ENCODE peak calls at places on chromosomes 13 and 19, in five cellular contexts. One of them, this sample, is unnamed.

GRCh38 chr19:12749938-12750521 is 1.6 kb upstream of the BEST2 start:
- DNase-seq in WERI-Rb-1: no peak
- DNase-seq in fibroblast of lung: peak; percentile 44
- DNase-seq in IMR-90: peak; percentile 56
- DNase-seq in body of pancreas: no peak
- DNase-seq in this sample: peak; percentile 24

GRCh38 chr19:55117063-55117635 is 288 bp downstream of the PPP1R12C start:
- DNase-seq in WERI-Rb-1: no peak
- DNase-seq in fibroblast of lung: no peak
- DNase-seq in IMR-90: no peak
- DNase-seq in body of pancreas: peak; percentile 20
- DNase-seq in this sample: peak; percentile 33

GRCh38 chr19:54928299-54928698 is 19.0 kb downstream of the NLRP7 start:
- DNase-seq in WERI-Rb-1: no peak
- DNase-seq in fibroblast of lung: no peak
- DNase-seq in IMR-90: no peak
- DNase-seq in body of pancreas: no peak
- DNase-seq in this sample: no peak

GRCh38 chr19:18648971-18649310 is 12.1 kb downstream of the KLHL26 start:
- DNase-seq in WERI-Rb-1: no peak
- DNase-seq in fibroblast of lung: peak; percentile 37
- DNase-seq in IMR-90: no peak
- DNase-seq in body of pancreas: no peak
- DNase-seq in this sample: no peak

GRCh38 chr19:35349614-35350521 is 2.2 kb downstream of the FFAR1 start:
- DNase-seq in WERI-Rb-1: no peak
- DNase-seq in fibroblast of lung: no peak
- DNase-seq in IMR-90: no peak
- DNase-seq in body of pancreas: no peak
- DNase-seq in this sample: no peak

GRCh38 chr13:110073982-110074381 is 233.0 kb downstream of the COL4A1 start:
- DNase-seq in WERI-Rb-1: peak; percentile 39
- DNase-seq in fibroblast of lung: no peak
- DNase-seq in IMR-90: no peak
- DNase-seq in body of pancreas: no peak
- DNase-seq in this sample: no peak

GRCh38 chr13:83895994-83896580 is 13.8 kb upstream of the SLITRK1 start:
- DNase-seq in WERI-Rb-1: no peak
- DNase-seq in fibroblast of lung: peak; percentile 74
- DNase-seq in IMR-90: peak; percentile 6
- DNase-seq in body of pancreas: no peak
- DNase-seq in this sample: no peak

GRCh38 chr13:99600318-99600717 is 99.0 kb downstream of the TM9SF2 start:
- DNase-seq in WERI-Rb-1: peak; percentile 64
- DNase-seq in fibroblast of lung: no peak
- DNase-seq in IMR-90: no peak
- DNase-seq in body of pancreas: no peak
- DNase-seq in this sample: no peak

GRCh38 chr13:26050568-26051230 is 1.1 kb downstream of the SHISA2 start:
- DNase-seq in WERI-Rb-1: peak; percentile 91
- DNase-seq in fibroblast of lung: peak; percentile 48
- DNase-seq in IMR-90: no peak
- DNase-seq in body of pancreas: peak; percentile 21
- DNase-seq in this sample: peak; percentile 23

DNA sequence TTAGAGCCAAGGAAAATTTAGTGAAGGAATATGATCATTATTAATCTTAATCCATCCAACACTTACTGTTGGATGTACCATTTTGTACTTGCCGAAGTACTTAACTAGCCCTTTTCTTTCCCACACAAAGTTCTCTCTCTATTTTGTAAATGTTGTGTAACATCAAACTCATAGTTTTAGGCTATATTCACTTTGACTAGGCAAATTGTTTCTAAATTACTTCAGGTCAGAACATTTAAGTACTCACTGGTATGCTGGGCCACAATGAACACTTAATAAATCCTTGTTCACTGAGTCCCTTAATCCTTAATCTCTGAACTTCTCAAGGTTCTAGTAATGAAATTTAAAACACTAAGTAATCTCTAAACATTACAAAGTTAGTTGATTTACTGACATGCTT is 49.3 kb upstream of the EEF1AKMT1 start:
- DNase-seq in WERI-Rb-1: no peak
- DNase-seq in fibroblast of lung: no peak
- DNase-seq in IMR-90: peak; percentile 22
- DNase-seq in body of pancreas: no peak
- DNase-seq in this sample: no peak
- TF ChIP-seq CTCF in WERI-Rb-1: no peak
- TF ChIP-seq CTCF in fibroblast of lung: no peak
- TF ChIP-seq CTCF in IMR-90: no peak
- TF ChIP-seq CTCF in body of pancreas: no peak
- TF ChIP-seq CTCF in this sample: no peak

GRCh38 chr13:98280176-98280510 is 103.1 kb upstream of the RNF113B start:
- DNase-seq in WERI-Rb-1: no peak
- DNase-seq in fibroblast of lung: no peak
- DNase-seq in IMR-90: no peak
- DNase-seq in body of pancreas: no peak
- DNase-seq in this sample: no peak
- H3K4me3 ChIP-seq in WERI-Rb-1: no peak overlapping the region
- H3K4me3 ChIP-seq in fibroblast of lung: no peak overlapping the region
- H3K4me3 ChIP-seq in IMR-90: no peak overlapping the region
- H3K4me3 ChIP-seq in body of pancreas: no peak overlapping the region
- H3K4me3 ChIP-seq in this sample: no peak overlapping the region

GRCh38 chr13:97512732-97513131 is 78.8 kb downstream of the RAP2A start:
- DNase-seq in WERI-Rb-1: peak; percentile 32
- DNase-seq in fibroblast of lung: no peak
- DNase-seq in IMR-90: no peak
- DNase-seq in body of pancreas: no peak
- DNase-seq in this sample: no peak

GRCh38 chr13:97515643-97516042 is 81.7 kb downstream of the RAP2A start:
- DNase-seq in WERI-Rb-1: no peak
- DNase-seq in fibroblast of lung: no peak
- DNase-seq in IMR-90: no peak
- DNase-seq in body of pancreas: no peak
- DNase-seq in this sample: no peak
- TF ChIP-seq CTCF in WERI-Rb-1: no peak
- TF ChIP-seq CTCF in fibroblast of lung: no peak
- TF ChIP-seq CTCF in IMR-90: no peak
- TF ChIP-seq CTCF in body of pancreas: no peak
- TF ChIP-seq CTCF in this sample: no peak

GRCh38 chr13:40980466-40980865 is 38.6 kb downstream of the ELF1 start:
- DNase-seq in WERI-Rb-1: no peak
- DNase-seq in fibroblast of lung: no peak
- DNase-seq in IMR-90: no peak
- DNase-seq in body of pancreas: no peak
- DNase-seq in this sample: no peak

GRCh38 chr13:40982772-40983171 is 36.3 kb downstream of the ELF1 start:
- DNase-seq in WERI-Rb-1: no peak
- DNase-seq in fibroblast of lung: peak; percentile 67
- DNase-seq in IMR-90: peak; percentile 52
- DNase-seq in body of pancreas: no peak
- DNase-seq in this sample: peak; percentile 9

GRCh38 chr13:40981949-40982348 is 37.2 kb downstream of the ELF1 start:
- DNase-seq in WERI-Rb-1: no peak
- DNase-seq in fibroblast of lung: no peak
- DNase-seq in IMR-90: no peak
- DNase-seq in body of pancreas: no peak
- DNase-seq in this sample: no peak

GRCh38 chr13:40983269-40983668 is 35.8 kb downstream of the ELF1 start:
- DNase-seq in WERI-Rb-1: no peak
- DNase-seq in fibroblast of lung: peak; percentile 34
- DNase-seq in IMR-90: no peak
- DNase-seq in body of pancreas: no peak
- DNase-seq in this sample: no peak

DNA sequence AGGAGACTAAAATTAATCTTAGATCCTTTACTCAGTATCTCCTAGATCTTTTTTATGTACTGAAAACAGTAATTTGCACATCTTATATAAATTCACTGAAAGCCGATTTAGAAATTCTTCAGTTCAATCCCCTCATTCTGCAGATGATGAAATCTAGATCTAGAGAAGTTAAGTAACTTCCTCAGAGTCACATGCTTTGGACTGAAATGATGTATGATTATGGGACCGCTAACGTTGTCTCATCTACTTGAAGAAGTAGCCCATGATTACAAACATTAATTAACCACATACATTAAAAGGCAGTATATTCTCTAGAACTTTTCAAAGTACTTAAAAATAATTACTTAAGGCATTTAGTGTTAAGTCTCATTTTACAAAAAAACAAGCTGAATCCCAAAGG is 37.8 kb downstream of the ELF1 start:
- DNase-seq in WERI-Rb-1: no peak
- DNase-seq in fibroblast of lung: no peak
- DNase-seq in IMR-90: no peak
- DNase-seq in body of pancreas: no peak
- DNase-seq in this sample: no peak
- H3K4me3 ChIP-seq in WERI-Rb-1: no peak overlapping the region
- H3K4me3 ChIP-seq in fibroblast of lung: peak overlapping the region; percentile 11
- H3K4me3 ChIP-seq in IMR-90: no peak overlapping the region
- H3K4me3 ChIP-seq in body of pancreas: no peak overlapping the region
- H3K4me3 ChIP-seq in this sample: no peak overlapping the region

DNA sequence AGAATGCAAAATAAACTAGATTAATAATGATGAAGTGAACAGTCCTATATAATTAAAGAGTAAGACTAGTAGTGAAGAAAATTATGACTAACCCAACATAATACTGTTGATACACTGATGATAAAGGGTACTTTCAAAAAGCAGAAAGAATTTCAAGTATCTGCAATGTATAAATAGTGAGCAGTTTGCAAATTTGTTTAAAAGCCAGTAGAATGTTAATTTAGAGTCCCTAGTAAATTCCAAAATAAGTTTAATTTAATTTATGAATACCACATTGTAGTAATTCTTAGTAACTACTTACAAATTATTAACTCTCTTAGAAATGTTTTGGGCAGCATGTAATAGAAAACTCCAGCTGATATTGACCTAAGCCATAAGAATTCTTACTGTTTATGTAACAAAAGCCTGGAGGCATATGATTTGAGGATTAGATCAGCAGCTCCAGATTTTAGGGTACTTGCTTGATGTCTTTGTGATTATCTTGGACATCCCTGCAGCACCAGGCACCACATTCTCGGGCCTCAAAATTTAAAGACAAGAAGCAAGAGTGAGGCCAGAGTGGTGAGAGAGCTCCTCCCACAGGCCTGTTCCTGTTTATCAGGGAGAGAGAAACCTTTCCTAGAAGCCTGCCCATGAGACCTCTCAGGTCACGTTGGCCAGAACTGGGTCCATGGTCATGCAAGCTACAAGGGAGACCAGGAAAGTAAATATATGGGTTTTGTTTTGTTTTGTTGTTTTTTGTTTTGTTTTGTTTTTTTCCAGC is 67.6 kb upstream of the TDRD3 start:
- DNase-seq in WERI-Rb-1: peak; percentile 26
- DNase-seq in fibroblast of lung: peak; percentile 29
- DNase-seq in IMR-90: peak; percentile 16
- DNase-seq in body of pancreas: peak; percentile 60
- DNase-seq in this sample: peak; percentile 15
- TF ChIP-seq CTCF in WERI-Rb-1: peak; percentile 58
- TF ChIP-seq CTCF in fibroblast of lung: peak; percentile 32
- TF ChIP-seq CTCF in IMR-90: peak; percentile 50
- TF ChIP-seq CTCF in body of pancreas: peak; percentile 21
- TF ChIP-seq CTCF in this sample: peak; percentile 27

GRCh38 chr19:51724543-51724942 is 752 bp upstream of the HAS1 start:
- DNase-seq in WERI-Rb-1: no peak
- DNase-seq in fibroblast of lung: no peak
- DNase-seq in IMR-90: no peak
- DNase-seq in body of pancreas: no peak
- DNase-seq in this sample: no peak

GRCh38 chr19:51722492-51722891 is 1.3 kb downstream of the HAS1 start:
- DNase-seq in WERI-Rb-1: no peak
- DNase-seq in fibroblast of lung: no peak
- DNase-seq in IMR-90: no peak
- DNase-seq in body of pancreas: no peak
- DNase-seq in this sample: no peak

GRCh38 chr19:51726049-51726448 is 2.3 kb upstream of the HAS1 start:
- DNase-seq in WERI-Rb-1: peak; percentile 39
- DNase-seq in fibroblast of lung: peak; percentile 77
- DNase-seq in IMR-90: peak; percentile 41
- DNase-seq in body of pancreas: no peak
- DNase-seq in this sample: peak; percentile 53

GRCh38 chr19:51719251-51719901 is 4.4 kb downstream of the HAS1 start:
- DNase-seq in WERI-Rb-1: no peak
- DNase-seq in fibroblast of lung: no peak
- DNase-seq in IMR-90: no peak
- DNase-seq in body of pancreas: no peak
- DNase-seq in this sample: no peak

GRCh38 chr19:51721905-51722304 is 1.9 kb downstream of the HAS1 start:
- DNase-seq in WERI-Rb-1: no peak
- DNase-seq in fibroblast of lung: no peak
- DNase-seq in IMR-90: no peak
- DNase-seq in body of pancreas: no peak
- DNase-seq in this sample: no peak
- H3K4me3 ChIP-seq in WERI-Rb-1: no peak overlapping the region
- H3K4me3 ChIP-seq in fibroblast of lung: no peak overlapping the region
- H3K4me3 ChIP-seq in IMR-90: no peak overlapping the region
- H3K4me3 ChIP-seq in body of pancreas: no peak overlapping the region
- H3K4me3 ChIP-seq in this sample: no peak overlapping the region

This sample was measured in foreskin fibroblast.